ENCODE peak calls at places on chromosomes 7 and 10, in five cellular contexts. C is heart left ventricle, X is AG10803, U is mammary epithelial cell, N is foreskin fibroblast. G is an unnamed sample.
A peak's percentile ranks its signal among the peaks of the same experiment; 100 is the strongest.

GRCh38 chr10:128530301-128530700 is 404.1 kb upstream of the MKI67 start:
- DNase-seq in C (no peak), X (no peak), U (no peak), N (peak; percentile 12), G (no peak)

GRCh38 chr7:68684246-68684850 is 913.9 kb upstream of the AUTS2 start:
- DNase-seq in C (no peak), X (no peak), U (no peak), N (no peak), G (no peak)

GRCh38 chr10:46223626-46224413 is 63.0 kb upstream of the ANTXRL start:
- DNase-seq in C (no peak), X (no peak), U (no peak), N (no peak), G (no peak)

GRCh38 chr7:94003446-94004023 is 620 bp downstream of the BET1 start:
- DNase-seq in C (no peak), X (peak; percentile 29), U (peak; percentile 22), N (peak; percentile 18), G (no peak)

GRCh38 chr7:142025896-142026295 is 30.2 kb downstream of the MGAM start:
- DNase-seq in C (no peak), X (no peak), U (peak; percentile 94), N (no peak), G (no peak)

GRCh38 chr10:13614530-13615332 is 28.0 kb downstream of the PRPF18 start:
- DNase-seq in C (no peak), X (peak; percentile 52), U (peak; percentile 64), N (peak; percentile 66), G (peak; percentile 55)

GRCh38 chr10:121596668-121597503 is 1.4 kb downstream of the FGFR2 start:
- DNase-seq in C (peak; percentile 46), X (no peak), U (peak; percentile 77), N (peak; percentile 25), G (no peak)

GRCh38 chr10:3848768-3849643 is 64.0 kb upstream of the KLF6 start:
- DNase-seq in C (no peak), X (peak; percentile 63), U (peak; percentile 69), N (peak; percentile 86), G (no peak)

GRCh38 chr7:45642044-45642443 is 67.9 kb downstream of the ADCY1 start:
- DNase-seq in C (no peak), X (no peak), U (no peak), N (no peak), G (no peak)

GRCh38 chr10:100020161-100020882 is 10.6 kb upstream of the DNMBP start:
- DNase-seq in C (no peak), X (no peak), U (no peak), N (no peak), G (no peak)

GRCh38 chr10:35661236-35661635 is 19.1 kb upstream of the FZD8 start:
- DNase-seq in C (no peak), X (peak; percentile 26), U (no peak), N (peak; percentile 1), G (no peak)

GRCh38 chr7:114988755-114989154 is 66.9 kb downstream of the MDFIC start:
- DNase-seq in C (peak; percentile 62), X (peak; percentile 62), U (peak; percentile 37), N (peak; percentile 88), G (no peak)

GRCh38 chr7:33854951-33855350 is 50.4 kb upstream of the BMPER start:
- DNase-seq in C (no peak), X (peak; percentile 82), U (peak; percentile 70), N (peak; percentile 91), G (no peak)

GRCh38 chr7:129643545-129644170 is 32.1 kb downstream of the NRF1 start:
- DNase-seq in C (peak; percentile 44), X (no peak), U (no peak), N (no peak), G (no peak)

GRCh38 chr7:213324-213993 is 21.1 kb downstream of the FAM20C start:
- DNase-seq in C (no peak), X (no peak), U (no peak), N (no peak), G (no peak)

GRCh38 chr7:133795061-133795460 is 332.1 kb upstream of the LRGUK start:
- DNase-seq in C (no peak), X (no peak), U (no peak), N (no peak), G (no peak)

GRCh38 chr7:158368449-158368848 is 219.2 kb downstream of the PTPRN2 start:
- DNase-seq in C (no peak), X (no peak), U (no peak), N (no peak), G (no peak)

GRCh38 chr7:72244826-72245398 is 167.2 kb downstream of the CALN1 start:
- DNase-seq in C (no peak), X (no peak), U (no peak), N (no peak), G (no peak)

GRCh38 chr10:91410638-91411367 is 659 bp downstream of the HECTD2 start:
- DNase-seq in C (no peak), X (peak; percentile 18), U (no peak), N (peak; percentile 47), G (no peak)

GRCh38 chr10:17257466-17258321 is 29.7 kb downstream of the VIM start:
- DNase-seq in C (no peak), X (peak; percentile 82), U (peak; percentile 58), N (peak; percentile 88), G (peak; percentile 29)

GRCh38 chr7:519429-519973 is at the start of gene PDGFA:
- DNase-seq in C (peak; percentile 72), X (peak; percentile 57), U (peak; percentile 55), N (peak; percentile 71), G (no peak)

GRCh38 chr7:6350057-6350752 is 77.8 kb upstream of the CYTH3 start:
- DNase-seq in C (no peak), X (peak; percentile 3), U (no peak), N (no peak), G (no peak)

GRCh38 chr10:52631146-52631545 is 141.4 kb downstream of the MBL2 start:
- DNase-seq in C (no peak), X (no peak), U (no peak), N (no peak), G (no peak)

GRCh38 chr10:94213980-94214379 is 148.8 kb downstream of the NOC3L start:
- DNase-seq in C (no peak), X (peak; percentile 12), U (no peak), N (no peak), G (no peak)

GRCh38 chr10:22420787-22421517 is 75.7 kb downstream of the SPAG6 start:
- DNase-seq in C (no peak), X (peak; percentile 42), U (no peak), N (peak; percentile 33), G (no peak)

GRCh38 chr10:30915141-30915540 is 116.5 kb downstream of the ZNF438 start:
- DNase-seq in C (no peak), X (peak; percentile 51), U (no peak), N (peak; percentile 37), G (no peak)
- H3K4me3 ChIP-seq in C (no peak overlapping the region), X (no peak overlapping the region), U (no peak overlapping the region), N (no peak overlapping the region), G (no peak overlapping the region)

GRCh38 chr10:126734957-126735356 is 64.5 kb upstream of the C10orf90 start:
- DNase-seq in C (no peak), X (peak; percentile 36), U (peak; percentile 25), N (peak; percentile 8), G (no peak)
- H3K4me3 ChIP-seq in C (no peak overlapping the region), X (no peak overlapping the region), U (no peak overlapping the region), N (no peak overlapping the region), G (no peak overlapping the region)

GRCh38 chr7:17937506-17938115 is 2.7 kb downstream of the SNX13 start:
- DNase-seq in C (no peak), X (no peak), U (peak; percentile 26), N (peak; percentile 9), G (no peak)
- H3K4me3 ChIP-seq in C (peak overlapping the region; percentile 91), X (peak overlapping the region; percentile 4), U (peak overlapping the region; percentile 74), N (peak overlapping the region; percentile 36), G (no peak overlapping the region)

GRCh38 chr7:137381045-137381444 is 37.5 kb upstream of the PTN start:
- DNase-seq in C (no peak), X (no peak), U (no peak), N (no peak), G (no peak)
- H3K4me3 ChIP-seq in C (no peak overlapping the region), X (no peak overlapping the region), U (no peak overlapping the region), N (no peak overlapping the region), G (no peak overlapping the region)

DNA sequence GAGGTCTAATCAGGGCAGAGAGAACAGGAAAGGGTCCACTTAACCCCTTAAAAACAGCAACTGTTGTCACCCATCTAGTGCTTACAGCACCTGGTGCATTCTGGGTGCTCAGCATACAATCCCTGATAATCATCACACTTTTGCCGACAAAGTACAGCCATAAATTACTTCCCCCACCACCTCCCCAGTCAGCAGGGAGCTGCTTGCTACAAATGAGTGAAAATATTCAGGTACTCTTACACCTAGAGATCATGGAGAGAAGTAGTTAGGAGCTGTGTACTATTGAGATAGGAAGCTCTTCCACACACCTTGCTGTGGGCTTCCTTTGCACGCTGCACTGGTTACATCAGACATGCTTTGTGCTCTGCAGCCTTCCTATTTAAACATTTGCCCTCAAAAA is 723.5 kb upstream of the GALNT17 start:
- DNase-seq in C (no peak), X (no peak), U (no peak), N (no peak), G (no peak)
- H3K4me3 ChIP-seq in C (no peak overlapping the region), X (no peak overlapping the region), U (no peak overlapping the region), N (no peak overlapping the region), G (no peak overlapping the region)

DNA sequence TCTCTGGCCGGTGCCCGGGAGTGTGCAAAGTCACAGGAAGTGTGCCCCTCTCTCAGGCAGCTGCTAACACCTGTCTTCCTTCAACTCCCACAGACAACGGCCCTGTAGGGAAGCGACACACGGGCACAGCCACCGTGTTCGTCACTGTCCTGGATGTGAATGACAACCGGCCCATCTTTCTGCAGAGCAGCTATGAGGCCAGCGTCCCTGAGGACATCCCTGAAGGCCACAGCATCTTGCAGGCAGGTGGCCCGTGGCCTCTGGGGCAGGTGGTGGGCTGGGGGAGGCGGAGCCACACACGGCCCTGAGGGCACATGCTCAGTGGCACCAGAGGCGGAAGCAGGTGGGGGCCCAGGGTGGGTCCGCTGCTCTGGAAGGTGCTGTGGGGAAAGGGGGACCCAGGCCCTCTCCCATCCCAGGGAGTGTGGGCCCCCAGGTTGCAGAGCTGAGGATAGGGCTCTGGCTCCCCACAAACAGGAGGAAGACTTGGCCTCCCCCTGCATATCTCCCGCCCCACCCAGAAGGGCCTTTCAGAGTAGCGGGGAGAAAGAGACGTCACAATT is 6.9 kb downstream of the C10orf105 start:
- DNase-seq in C (no peak), X (no peak), U (no peak), N (no peak), G (no peak)
- H3K4me3 ChIP-seq in C (no peak overlapping the region), X (no peak overlapping the region), U (no peak overlapping the region), N (no peak overlapping the region), G (no peak overlapping the region)

GRCh38 chr10:132722980-132723970 is 62.7 kb downstream of the NKX6-2 start:
- DNase-seq in C (peak; percentile 57), X (no peak), U (no peak), N (no peak), G (no peak)
- H3K4me3 ChIP-seq in C (no peak overlapping the region), X (no peak overlapping the region), U (no peak overlapping the region), N (no peak overlapping the region), G (no peak overlapping the region)

G was measured in AG04449.